ENCODE peak calls at places on chromosome 1, in ten cellular contexts. V, S, T, K, Q, O, W, I, D and M are unnamed samples.
A peak's percentile ranks its signal among the peaks of the same experiment; 100 is the strongest.

GRCh38 chr1:147287133-147287865 is 44.8 kb downstream of the CHD1L start:
- DNase-seq in S (no peak), V (no peak), K (no peak), W (no peak), Q (no peak), I (peak; percentile 15), T (no peak), O (no peak), D (no peak), M (no peak)

GRCh38 chr1:46615735-46616134 is 876 bp downstream of the MOB3C start:
- DNase-seq in Q (no peak), W (no peak), V (no peak), D (peak; percentile 63), T (no peak), S (no peak), I (no peak), K (no peak), O (no peak), M (no peak)

GRCh38 chr1:17075470-17076255 is 21.8 kb upstream of the SDHB start:
- DNase-seq in W (no peak), D (no peak), I (peak; percentile 12), S (no peak), V (no peak), T (no peak), Q (no peak), O (peak; percentile 57), K (no peak), M (no peak)

GRCh38 chr1:50717327-50717726 is 242.7 kb downstream of the FAF1 start:
- DNase-seq in Q (no peak), I (no peak), K (no peak), O (no peak), T (no peak), V (no peak), D (no peak), W (no peak), S (no peak), M (no peak)

GRCh38 chr1:192311281-192311680 is 5.5 kb upstream of the RGS21 start:
- DNase-seq in K (peak; percentile 48), W (no peak), D (no peak), Q (no peak), O (no peak), I (peak; percentile 84), S (peak; percentile 38), V (peak; percentile 32), T (no peak), M (no peak)

GRCh38 chr1:43235040-43235439 is 34.7 kb upstream of the TMEM125 start:
- DNase-seq in O (no peak), K (no peak), Q (no peak), I (no peak), V (no peak), D (no peak), S (no peak), T (no peak), W (no peak), M (no peak)

GRCh38 chr1:196148367-196148970 is 459.8 kb downstream of the KCNT2 start:
- DNase-seq in D (no peak), T (no peak), W (no peak), K (no peak), Q (no peak), O (peak; percentile 10), V (peak; percentile 15), S (peak; percentile 56), I (peak; percentile 70), M (no peak)

GRCh38 chr1:52662645-52663313 is 29.8 kb downstream of the SHISAL2A start:
- DNase-seq in K (no peak), V (no peak), I (peak; percentile 72), Q (no peak), D (no peak), O (peak; percentile 55), T (no peak), W (no peak), S (peak; percentile 98), M (no peak)

GRCh38 chr1:67889940-67890567 is 56.8 kb upstream of the GNG12 start:
- DNase-seq in T (no peak), O (peak; percentile 13), V (peak; percentile 49), S (peak; percentile 91), Q (no peak), K (peak; percentile 95), W (no peak), I (peak; percentile 84), D (no peak), M (no peak)

GRCh38 chr1:230291731-230292620 is 134.2 kb downstream of the PGBD5 start:
- DNase-seq in V (no peak), Q (no peak), S (no peak), O (no peak), W (peak; percentile 85), D (peak; percentile 40), I (no peak), K (no peak), T (no peak), M (no peak)

GRCh38 chr1:77036560-77036959 is 169.3 kb downstream of the ST6GALNAC5 start:
- DNase-seq in K (peak; percentile 51), T (no peak), I (peak; percentile 34), V (peak; percentile 10), O (no peak), Q (no peak), D (no peak), S (peak; percentile 46), W (no peak), M (no peak)
- TF ChIP-seq CTCF in K (no peak), T (no peak), I (no peak), V (no peak), O (no peak), Q (no peak), D (no peak), S (no peak), W (no peak), M (no peak)

GRCh38 chr1:89608627-89609338 is 24.1 kb upstream of the LRRC8C start:
- DNase-seq in S (no peak), Q (peak; percentile 66), W (no peak), I (no peak), V (no peak), T (peak; percentile 64), O (no peak), D (no peak), K (no peak), M (peak; percentile 16)

GRCh38 chr1:89607156-89607555 is 25.8 kb upstream of the LRRC8C start:
- DNase-seq in I (no peak), T (peak; percentile 57), V (no peak), D (no peak), S (no peak), K (no peak), O (no peak), Q (no peak), W (no peak), M (no peak)

GRCh38 chr1:89606227-89606945 is 26.5 kb upstream of the LRRC8C start:
- DNase-seq in T (no peak), I (no peak), V (no peak), W (no peak), Q (no peak), K (no peak), D (no peak), O (no peak), S (no peak), M (no peak)

GRCh38 chr1:89609339-89609725 is 23.6 kb upstream of the LRRC8C start:
- DNase-seq in W (no peak), T (no peak), K (no peak), D (no peak), S (no peak), O (no peak), I (no peak), V (no peak), Q (no peak), M (no peak)

DNA sequence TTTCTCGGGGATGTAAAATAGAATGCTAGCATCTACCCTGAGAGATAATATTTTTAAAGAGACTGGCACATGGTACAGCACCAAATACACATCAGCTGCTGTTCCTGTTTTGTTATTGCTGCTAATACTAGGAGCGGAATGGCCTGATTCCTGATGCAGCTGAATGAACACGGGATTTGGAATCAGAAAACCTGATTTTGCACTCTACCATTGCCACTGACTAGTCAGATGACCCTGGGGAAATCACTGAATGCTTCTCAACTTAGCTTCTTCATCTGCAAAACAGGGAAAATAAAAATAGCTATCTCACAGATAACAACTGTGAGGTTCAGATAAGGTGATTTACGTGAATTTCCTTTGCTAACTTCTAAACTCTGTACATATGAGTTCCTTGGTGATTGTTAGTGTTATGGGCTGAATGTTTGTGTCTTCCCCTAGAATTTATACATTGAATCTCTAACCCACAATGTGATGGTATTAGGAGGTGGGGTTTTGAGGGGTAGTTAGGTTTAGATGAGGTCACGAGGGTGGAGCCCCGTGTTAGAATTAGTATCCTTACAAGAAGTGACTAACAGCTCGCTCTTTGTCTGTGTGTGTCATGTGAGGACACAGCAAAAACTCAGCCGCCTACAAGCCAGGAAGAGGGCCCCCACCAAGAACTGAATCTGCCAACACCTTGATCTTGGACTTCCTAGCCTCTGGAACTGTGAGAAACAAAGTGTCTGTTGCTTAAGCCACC is 24.9 kb upstream of the LRRC8C start:
- DNase-seq in Q (no peak), T (peak; percentile 63), D (no peak), W (no peak), S (peak; percentile 79), O (no peak), V (no peak), I (peak; percentile 78), K (no peak), M (peak; percentile 46)
- TF ChIP-seq CTCF in Q (no peak), T (peak; percentile 15), D (no peak), W (no peak), S (no peak), O (no peak), V (no peak), I (no peak), K (no peak), M (no peak)

GRCh38 chr1:55898191-55898590 is 681.2 kb downstream of the PLPP3 start:
- DNase-seq in V (peak; percentile 30), D (no peak), I (peak; percentile 90), O (no peak), K (peak; percentile 15), T (no peak), S (peak; percentile 50), W (no peak), Q (no peak), M (no peak)

GRCh38 chr1:55894521-55894920 is 679.4 kb upstream of the USP24 start:
- DNase-seq in W (no peak), D (no peak), Q (no peak), T (no peak), K (no peak), O (no peak), V (no peak), I (peak; percentile 79), S (no peak), M (no peak)

GRCh38 chr1:55896210-55896609 is 681.0 kb upstream of the USP24 start:
- DNase-seq in Q (no peak), O (no peak), I (no peak), V (no peak), D (no peak), S (no peak), K (no peak), W (no peak), T (no peak), M (no peak)

GRCh38 chr1:55888685-55889317 is 673.6 kb upstream of the USP24 start:
- DNase-seq in V (no peak), T (no peak), K (no peak), O (no peak), W (no peak), S (no peak), Q (no peak), I (no peak), D (no peak), M (no peak)

GRCh38 chr1:55893155-55893554 is 678.0 kb upstream of the USP24 start:
- DNase-seq in D (no peak), V (no peak), T (no peak), W (no peak), O (peak; percentile 8), Q (no peak), S (peak; percentile 73), K (peak; percentile 53), I (peak; percentile 70), M (no peak)
- TF ChIP-seq CTCF in D (no peak), V (peak; percentile 18), T (no peak), W (no peak), O (peak; percentile 6), Q (no peak), S (peak; percentile 49), K (peak; percentile 50), I (peak; percentile 24), M (no peak)

GRCh38 chr1:44677201-44677520 is 2.6 kb downstream of the ARMH1 start:
- DNase-seq in O (peak; percentile 53), D (no peak), W (no peak), K (peak; percentile 28), Q (no peak), I (peak; percentile 60), T (no peak), V (no peak), S (peak; percentile 46), M (no peak)
- TF ChIP-seq CTCF in O (peak; percentile 47), D (no peak), W (peak; percentile 57), K (peak; percentile 61), Q (no peak), I (peak; percentile 50), T (peak; percentile 45), V (peak; percentile 60), S (peak; percentile 45), M (peak; percentile 41)